ENCODE peak calls at places on chromosomes 7 and 10, in seven cellular contexts. Z is HCT116; A is NCI-H1092; F is cerebellum; R is stimulated activated CD8-positive, alpha-beta memory T cell treated with anti-CD3 and anti-CD28 coated beads, Interleukin-12 subunit alpha, Interleukin-12 subunit beta, amount 100 ng/mL, for 1 hour; J is fibroblast of mammary gland; O is ACHN. X is an unnamed sample.

GRCh38 chr10:104246981-104247380 is 7.7 kb upstream of the GSTO1 start:
- DNase-seq in Z (no peak), A (no peak), F (no peak), R (no peak), J (peak; percentile 96), O (no peak), X (no peak)

GRCh38 chr10:7351905-7352304 is 58.9 kb downstream of the SFMBT2 start:
- DNase-seq in Z (no peak), A (no peak), F (no peak), R (no peak), J (no peak), O (no peak), X (no peak)

GRCh38 chr7:16060492-16060891 is 360.8 kb downstream of the CRPPA start:
- DNase-seq in Z (no peak), A (no peak), F (no peak), R (no peak), J (peak; percentile 60), O (no peak), X (no peak)

GRCh38 chr7:139561-140243 is 52.7 kb upstream of the FAM20C start:
- DNase-seq in Z (no peak), A (no peak), F (no peak), R (no peak), J (no peak), O (no peak), X (no peak)

GRCh38 chr7:36119005-36119711 is 33.9 kb upstream of the EEPD1 start:
- DNase-seq in Z (no peak), A (no peak), F (no peak), R (no peak), J (peak; percentile 98), O (no peak), X (no peak)

GRCh38 chr10:72540193-72540807 is 85.6 kb downstream of the MICU1 start:
- DNase-seq in Z (no peak), A (no peak), F (no peak), R (no peak), J (no peak), O (no peak), X (no peak)

GRCh38 chr7:18861514-18861913 is 255.9 kb downstream of the TWIST1 start:
- DNase-seq in Z (no peak), A (no peak), F (no peak), R (no peak), J (peak; percentile 89), O (no peak), X (no peak)

GRCh38 chr7:139914306-139914747 is 85.3 kb downstream of the TBXAS1 start:
- DNase-seq in Z (no peak), A (no peak), F (no peak), R (no peak), J (peak; percentile 79), O (no peak), X (no peak)

GRCh38 chr10:5600908-5601307 is 65.5 kb downstream of the ASB13 start:
- DNase-seq in Z (no peak), A (no peak), F (no peak), R (no peak), J (no peak), O (no peak), X (no peak)

GRCh38 chr10:23100331-23101030 is 5.1 kb downstream of the MSRB2 start:
- DNase-seq in Z (no peak), A (no peak), F (no peak), R (no peak), J (no peak), O (no peak), X (no peak)

GRCh38 chr7:7789551-7789988 is 71.2 kb upstream of the RPA3 start:
- DNase-seq in Z (no peak), A (no peak), F (no peak), R (no peak), J (no peak), O (no peak), X (no peak)

GRCh38 chr7:125033506-125033905 is 103.9 kb upstream of the POT1 start:
- DNase-seq in Z (no peak), A (peak; percentile 86), F (no peak), R (no peak), J (no peak), O (no peak), X (no peak)

GRCh38 chr10:63637833-63638443 is 116.7 kb downstream of the REEP3 start:
- DNase-seq in Z (no peak), A (no peak), F (no peak), R (no peak), J (no peak), O (no peak), X (no peak)

GRCh38 chr7:50733552-50733951 is 49.1 kb downstream of the GRB10 start:
- DNase-seq in Z (no peak), A (no peak), F (no peak), R (no peak), J (peak; percentile 31), O (no peak), X (no peak)

GRCh38 chr10:104795411-104795810 is 154.3 kb downstream of the SORCS3 start:
- DNase-seq in Z (no peak), A (no peak), F (no peak), R (no peak), J (no peak), O (no peak), X (no peak)

GRCh38 chr10:62911210-62911963 is 95.2 kb upstream of the EGR2 start:
- DNase-seq in Z (no peak), A (no peak), F (no peak), R (no peak), J (no peak), O (no peak), X (no peak)

GRCh38 chr10:76305930-76306612 is 874.6 kb downstream of the LRMDA start:
- DNase-seq in Z (no peak), A (no peak), F (no peak), R (no peak), J (no peak), O (no peak), X (no peak)

GRCh38 chr10:30027057-30028005 is 32.1 kb downstream of the JCAD start:
- DNase-seq in Z (peak; percentile 12), A (no peak), F (no peak), R (peak; percentile 73), J (no peak), O (no peak), X (peak; percentile 6)

GRCh38 chr10:31268616-31269303 is 50.3 kb upstream of the ZEB1 start:
- DNase-seq in Z (no peak), A (no peak), F (no peak), R (no peak), J (peak; percentile 16), O (no peak), X (no peak)

GRCh38 chr10:598415-599170 is 90.9 kb downstream of the DIP2C start:
- DNase-seq in Z (no peak), A (no peak), F (no peak), R (no peak), J (peak; percentile 94), O (peak; percentile 94), X (no peak)

GRCh38 chr10:126502481-126502880 is 114.2 kb upstream of the ADAM12 start:
- DNase-seq in Z (no peak), A (no peak), F (no peak), R (no peak), J (peak; percentile 55), O (no peak), X (no peak)

GRCh38 chr7:154627571-154628290 is 375.2 kb downstream of the PAXIP1 start:
- DNase-seq in Z (no peak), A (no peak), F (peak; percentile 9), R (no peak), J (no peak), O (no peak), X (peak; percentile 42)

X was measured in G401.